ENCODE peak calls at places on chromosome 21, in eight cellular contexts. G is brain microvascular endothelial cell; Z is upper lobe of right lung; H is IMR-90; O is CD8-positive, alpha-beta T cell; U is heart left ventricle; F is GM12865; T is dorsolateral prefrontal cortex. K is an unnamed sample.

GRCh38 chr21:40143822-40144525 is 276.7 kb downstream of the PCP4 start:
- DNase-seq in G (peak; percentile 9), Z (no peak), H (peak; percentile 18), O (no peak), U (peak; percentile 24), F (peak; percentile 43), T (peak; percentile 68), K (peak; percentile 13)

GRCh38 chr21:36729301-36729970 is 30.5 kb downstream of the SIM2 start:
- DNase-seq in G (no peak), Z (peak; percentile 51), H (no peak), O (no peak), U (no peak), F (no peak), T (no peak), K (no peak)

GRCh38 chr21:16082038-16082816 is 352.4 kb downstream of the USP25 start:
- DNase-seq in G (no peak), Z (no peak), H (peak; percentile 22), O (no peak), U (no peak), F (peak; percentile 3), T (no peak), K (peak; percentile 42)

GRCh38 chr21:43277481-43278351 is 108.9 kb downstream of the CRYAA start:
- DNase-seq in G (no peak), Z (peak; percentile 82), H (no peak), O (no peak), U (peak; percentile 60), F (no peak), T (no peak), K (peak; percentile 30)

GRCh38 chr21:26127918-26128317 is 42.7 kb downstream of the APP start:
- DNase-seq in G (peak; percentile 53), Z (no peak), H (peak; percentile 69), O (no peak), U (peak; percentile 35), F (no peak), T (no peak), K (peak; percentile 56)

GRCh38 chr21:39388038-39388810 is 39.3 kb upstream of the HMGN1 start:
- DNase-seq in G (peak; percentile 69), Z (peak; percentile 97), H (peak; percentile 77), O (peak; percentile 81), U (peak; percentile 93), F (peak; percentile 88), T (peak; percentile 90), K (peak; percentile 86)

GRCh38 chr21:36127977-36128376 is 6.9 kb upstream of the CBR3 start:
- DNase-seq in G (no peak), Z (no peak), H (no peak), O (no peak), U (no peak), F (no peak), T (no peak), K (no peak)

GRCh38 chr21:21612446-21612845 is 614.2 kb downstream of the NCAM2 start:
- DNase-seq in G (peak; percentile 37), Z (no peak), H (peak; percentile 92), O (no peak), U (no peak), F (no peak), T (no peak), K (peak; percentile 80)

GRCh38 chr21:30831194-30831765 is 1.7 kb upstream of the KRTAP7-1 start:
- DNase-seq in G (peak; percentile 8), Z (no peak), H (no peak), O (no peak), U (no peak), F (peak; percentile 52), T (no peak), K (no peak)

GRCh38 chr21:44354775-44355771 is 1.7 kb downstream of the TRPM2 start:
- DNase-seq in G (no peak), Z (no peak), H (no peak), O (no peak), U (no peak), F (peak; percentile 72), T (no peak), K (no peak)

GRCh38 chr21:31252091-31252490 is 92.0 kb downstream of the TIAM1 start:
- DNase-seq in G (no peak), Z (no peak), H (no peak), O (no peak), U (no peak), F (no peak), T (no peak), K (no peak)

GRCh38 chr21:25385912-25386474 is 221.3 kb downstream of the MRPL39 start:
- DNase-seq in G (no peak), Z (no peak), H (peak; percentile 77), O (no peak), U (no peak), F (peak; percentile 67), T (no peak), K (peak; percentile 58)

GRCh38 chr21:42705746-42706374 is 52.4 kb downstream of the PDE9A start:
- DNase-seq in G (no peak), Z (no peak), H (no peak), O (no peak), U (no peak), F (no peak), T (no peak), K (no peak)

GRCh38 chr21:26833460-26833939 is 11.7 kb downstream of the ADAMTS1 start:
- DNase-seq in G (no peak), Z (no peak), H (no peak), O (no peak), U (no peak), F (no peak), T (no peak), K (peak; percentile 40)

GRCh38 chr21:15421947-15422346 is 307.8 kb upstream of the USP25 start:
- DNase-seq in G (no peak), Z (no peak), H (no peak), O (no peak), U (no peak), F (no peak), T (no peak), K (no peak)

GRCh38 chr21:36246080-36246631 is 73.8 kb upstream of the MORC3 start:
- DNase-seq in G (no peak), Z (peak; percentile 74), H (no peak), O (no peak), U (no peak), F (no peak), T (no peak), K (no peak)

GRCh38 chr21:39220150-39220549 is 36.9 kb upstream of the PSMG1 start:
- DNase-seq in G (no peak), Z (no peak), H (no peak), O (no peak), U (no peak), F (no peak), T (no peak), K (no peak)

GRCh38 chr21:29800051-29800450 is 139.7 kb downstream of the GRIK1 start:
- DNase-seq in G (no peak), Z (no peak), H (no peak), O (no peak), U (no peak), F (no peak), T (no peak), K (no peak)

GRCh38 chr21:34942911-34943310 is 106.2 kb downstream of the RUNX1 start:
- DNase-seq in G (no peak), Z (no peak), H (no peak), O (no peak), U (no peak), F (no peak), T (no peak), K (no peak)
- H3K4me3 ChIP-seq in G (no peak overlapping the region), Z (no peak overlapping the region), H (no peak overlapping the region), O (no peak overlapping the region), U (no peak overlapping the region), F (no peak overlapping the region), T (no peak overlapping the region), K (no peak overlapping the region)

DNA sequence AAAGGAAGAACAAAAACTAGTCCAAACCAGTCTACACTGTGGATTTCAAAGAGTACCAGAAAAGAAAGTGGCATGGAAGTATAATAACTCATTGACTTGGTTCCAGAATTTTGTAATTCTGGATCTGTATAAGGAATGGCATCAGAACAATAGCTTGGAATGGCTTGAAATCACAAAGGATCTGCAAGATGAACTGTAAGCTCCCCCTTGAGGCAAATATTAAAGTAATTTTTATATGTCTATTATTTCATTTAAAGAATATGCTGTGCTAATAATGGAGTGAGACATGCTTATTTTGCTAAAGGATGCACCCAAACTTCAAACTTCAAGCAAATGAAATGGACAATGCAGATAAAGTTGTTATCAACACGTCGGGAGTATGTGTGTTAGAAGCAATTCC is 21.3 kb downstream of the CHODL start:
- DNase-seq in G (no peak), Z (no peak), H (no peak), O (no peak), U (no peak), F (no peak), T (no peak), K (no peak)
- TF ChIP-seq CTCF in G (no peak), Z (no peak), H (no peak), O (no peak), U (peak; percentile 22), F (no peak), T (no peak), K (no peak)

DNA sequence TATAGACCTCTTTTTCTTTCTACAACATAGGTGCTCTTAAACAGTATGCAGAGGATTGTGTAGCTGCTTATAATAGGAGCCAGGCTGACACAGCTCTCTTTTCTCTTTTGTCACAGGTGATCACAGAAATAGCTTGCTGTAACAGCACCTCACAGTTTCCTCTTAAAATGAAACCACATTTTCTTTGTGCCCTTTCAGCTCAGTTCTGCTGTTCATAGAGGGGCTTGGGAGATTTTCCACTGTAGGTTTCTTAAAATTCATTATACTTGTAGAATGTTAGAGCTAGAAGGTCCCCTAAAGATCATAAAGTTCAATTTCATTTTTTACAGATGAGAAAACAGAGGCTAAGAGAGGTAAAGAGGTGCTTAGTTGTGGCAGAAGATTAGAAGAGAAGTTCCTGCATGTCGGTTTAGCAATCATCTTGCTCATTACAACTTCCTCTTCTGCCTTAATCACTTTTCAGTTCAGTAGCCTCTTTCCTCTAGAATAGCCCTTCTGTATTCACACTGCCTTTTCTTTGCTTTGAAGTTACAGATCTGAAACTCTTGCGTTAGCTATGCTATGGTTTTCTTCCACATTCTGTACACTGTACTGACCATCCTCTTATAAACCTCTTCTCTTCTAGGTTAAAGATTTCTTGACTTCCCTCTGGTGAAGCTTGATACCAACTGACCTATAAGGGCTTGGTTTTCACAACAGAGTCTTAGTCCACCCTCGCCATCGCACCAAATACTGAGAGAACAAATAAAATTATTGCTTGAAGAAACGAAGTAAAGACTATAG is 35.1 kb downstream of the C21orf91 start:
- DNase-seq in G (no peak), Z (no peak), H (no peak), O (no peak), U (no peak), F (peak; percentile 83), T (no peak), K (no peak)
- H3K4me3 ChIP-seq in G (no peak overlapping the region), Z (no peak overlapping the region), H (no peak overlapping the region), O (peak overlapping the region; percentile 29), U (no peak overlapping the region), F (peak overlapping the region; percentile 46), T (no peak overlapping the region), K (no peak overlapping the region)

DNA sequence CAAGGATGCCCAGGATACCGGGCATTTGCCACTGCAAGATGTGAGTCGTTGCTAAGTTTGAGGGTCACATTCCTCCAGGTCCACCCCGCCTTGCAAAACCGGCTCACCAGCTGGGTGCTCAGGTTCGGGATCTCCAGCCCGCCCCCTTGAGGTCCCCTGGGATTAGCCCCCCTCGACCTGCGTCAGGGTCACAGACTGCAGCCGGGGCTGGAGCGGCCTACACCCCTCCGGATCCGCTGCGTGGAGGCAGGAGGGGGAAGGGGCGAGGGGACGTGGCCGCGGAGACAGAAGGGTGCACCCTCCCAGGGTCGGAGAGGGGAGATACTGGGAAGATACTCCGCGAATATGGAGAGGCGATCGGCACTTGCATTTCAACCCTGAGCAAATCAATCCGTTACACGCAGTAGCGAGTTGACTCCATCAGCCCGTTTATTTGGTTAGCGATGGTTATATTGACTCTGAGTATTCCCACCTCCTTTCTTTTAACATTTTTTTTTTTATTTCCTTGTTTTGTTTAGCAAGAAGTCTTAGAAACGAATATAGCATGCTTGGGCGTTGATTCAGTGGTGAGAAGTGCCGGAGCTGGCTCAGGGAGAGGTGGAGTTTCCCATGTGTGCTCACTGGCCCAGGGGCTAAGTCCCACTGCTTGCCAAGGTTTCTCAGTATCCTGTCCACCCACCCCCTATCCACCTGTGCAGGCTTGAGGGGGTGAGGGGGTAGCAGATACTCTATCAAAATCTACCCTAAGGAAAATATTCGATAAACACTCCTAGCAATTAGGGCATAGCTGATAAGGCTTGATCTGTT is 983 bp downstream of the IFNAR2 start:
- DNase-seq in G (peak; percentile 54), Z (peak; percentile 76), H (peak; percentile 75), O (no peak), U (peak; percentile 72), F (peak; percentile 84), T (peak; percentile 67), K (peak; percentile 45)
- TF ChIP-seq CTCF in G (peak; percentile 25), Z (peak; percentile 25), H (peak; percentile 7), O (no peak), U (no peak), F (no peak), T (no peak), K (peak; percentile 17)

K was measured in fibroblast of villous mesenchyme.